ENCODE peak calls at places on chromosomes 4 and X, in four cellular contexts. F is adrenal gland, C is fibroblast of lung, P is colonic mucosa. K is an unnamed sample.

GRCh38 chrX:143940119-143940518 is 56.2 kb downstream of the UBE2NL start:
- DNase-seq in F (no peak), P (no peak), C (no peak), K (no peak)

GRCh38 chr4:577499-578450 is 1.7 kb upstream of the TMEM271 start:
- DNase-seq in F (no peak), P (no peak), C (peak; percentile 36), K (no peak)

GRCh38 chr4:1216869-1217294 is 32.0 kb downstream of the CTBP1 start:
- DNase-seq in P (no peak), C (no peak), F (no peak), K (peak; percentile 46)

GRCh38 chr4:110418641-110419040 is 57.3 kb upstream of the ENPEP start:
- DNase-seq in C (no peak), F (no peak), P (no peak), K (no peak)

GRCh38 chr4:142091691-142092182 is 455.4 kb downstream of the IL15 start:
- DNase-seq in P (no peak), F (peak; percentile 59), C (peak; percentile 100), K (no peak)

GRCh38 chr4:137363496-137363895 is 168.8 kb downstream of the PCDH18 start:
- DNase-seq in P (no peak), F (no peak), C (no peak), K (no peak)

GRCh38 chr4:58214376-58214775 is 1104.2 kb upstream of the IGFBP7 start:
- DNase-seq in C (no peak), P (no peak), F (no peak), K (no peak)

GRCh38 chr4:88738146-88738545 is 40.5 kb upstream of the NAP1L5 start:
- DNase-seq in P (no peak), F (no peak), C (no peak), K (no peak)

GRCh38 chrX:30301977-30302376 is 7.2 kb downstream of the NR0B1 start:
- DNase-seq in C (peak; percentile 30), F (peak; percentile 25), P (no peak), K (no peak)

GRCh38 chrX:112834976-112835375 is 5.7 kb downstream of the AMOT start:
- DNase-seq in P (no peak), C (no peak), F (no peak), K (no peak)

DNA sequence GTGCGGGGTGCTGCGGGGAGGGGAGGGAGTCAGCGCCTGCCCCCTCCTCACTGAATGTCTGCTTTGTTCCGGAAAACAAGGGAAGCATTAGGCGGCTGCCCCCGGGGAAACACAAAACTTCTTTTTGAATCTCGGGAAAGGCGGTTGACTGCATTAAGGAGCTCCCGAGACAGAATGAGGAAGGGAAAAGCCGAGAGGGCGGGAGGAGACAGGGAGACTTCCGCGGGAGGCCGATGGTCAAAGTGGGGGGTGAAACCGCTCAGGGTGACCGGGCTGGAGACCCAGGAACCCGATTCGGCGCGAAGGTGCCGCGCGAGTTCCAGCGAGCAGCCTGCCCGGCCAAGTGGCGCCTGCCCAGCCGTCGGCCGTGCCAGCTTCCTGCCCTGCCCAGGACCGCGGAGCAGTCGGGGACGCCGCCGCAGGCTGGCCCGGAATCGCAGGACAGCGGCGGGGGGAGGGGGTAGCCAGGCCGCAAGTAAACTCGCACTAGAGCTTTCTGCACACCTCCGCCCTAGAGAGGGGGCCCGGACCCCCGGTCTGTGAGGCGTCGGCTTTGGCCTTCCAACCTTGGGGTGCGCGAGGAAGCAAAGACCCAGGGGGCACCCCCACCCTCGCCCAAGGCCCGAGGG is 55.1 kb upstream of the BCOR start:
- DNase-seq in F (peak; percentile 43), C (no peak), P (peak; percentile 38), K (peak; percentile 87)
- H3K27ac ChIP-seq in F (peak overlapping the region; percentile 72), C (no peak overlapping the region), P (no peak overlapping the region), K (peak overlapping the region; percentile 83)

DNA sequence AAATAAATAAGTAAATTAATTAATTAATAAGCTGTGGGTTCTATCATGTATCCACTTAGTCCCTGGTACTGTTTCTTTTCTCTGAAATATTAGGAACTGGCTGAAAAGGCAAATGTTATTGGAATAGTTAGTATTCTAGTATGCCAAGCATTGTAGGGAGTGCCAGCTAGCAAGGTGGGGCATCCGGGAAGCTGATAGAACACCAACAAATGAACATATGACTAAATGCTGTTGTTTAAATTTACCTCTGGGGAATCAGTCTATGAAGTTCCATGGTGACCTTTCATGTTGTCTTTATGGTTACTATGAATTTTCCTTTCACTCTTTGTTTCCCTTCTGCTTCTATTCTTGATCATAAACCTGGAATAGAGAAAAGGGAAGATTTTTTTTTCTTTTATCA is 32.7 kb downstream of the NUDT6 start:
- DNase-seq in C (no peak), P (no peak), F (no peak), K (no peak)
- H3K27ac ChIP-seq in C (no peak overlapping the region), P (no peak overlapping the region), F (no peak overlapping the region), K (no peak overlapping the region)

GRCh38 chr4:101346312-101346561 is 1.1 kb downstream of the PPP3CA start:
- DNase-seq in F (no peak), C (no peak), P (peak; percentile 62), K (no peak)
- H3K27ac ChIP-seq in F (peak overlapping the region; percentile 90), C (no peak overlapping the region), P (peak overlapping the region; percentile 97), K (peak overlapping the region; percentile 49)

DNA sequence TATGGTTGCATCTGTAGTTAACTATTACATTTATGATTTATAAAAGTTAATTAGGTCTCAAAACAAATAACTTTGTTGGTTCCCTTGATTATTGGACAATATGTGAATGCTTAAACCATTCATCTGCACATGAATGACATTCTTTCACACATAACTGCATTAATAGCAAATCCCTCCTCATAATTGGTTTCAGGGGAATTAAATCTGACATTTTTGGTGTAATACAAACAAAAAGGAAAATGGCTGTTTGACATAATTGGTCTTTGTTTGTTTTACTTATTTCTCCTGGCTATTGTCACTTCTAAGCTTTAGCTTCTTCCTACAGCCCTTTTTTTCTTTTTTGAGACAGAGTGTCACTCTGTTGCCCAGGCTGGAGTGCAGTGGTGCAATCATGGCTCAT is 71.9 kb downstream of the TBC1D9 start:
- DNase-seq in C (no peak), P (no peak), F (no peak), K (no peak)
- H3K27ac ChIP-seq in C (no peak overlapping the region), P (no peak overlapping the region), F (no peak overlapping the region), K (no peak overlapping the region)

DNA sequence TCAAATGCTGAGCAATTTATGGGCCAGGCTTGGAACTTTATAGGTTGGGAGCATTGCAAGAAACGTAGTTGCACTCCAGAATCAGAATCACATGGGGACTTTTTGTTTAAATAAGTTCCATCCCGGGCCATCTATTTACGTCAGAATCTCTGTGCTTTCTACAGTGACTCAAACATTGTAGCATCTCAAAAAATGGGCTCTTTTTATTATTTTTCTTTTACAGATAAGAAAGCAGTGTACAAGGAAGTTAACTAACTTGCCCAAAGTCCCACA is 10.2 kb downstream of the CC2D2A start:
- DNase-seq in F (no peak), C (peak; percentile 55), P (no peak), K (no peak)
- H3K27ac ChIP-seq in F (peak overlapping the region; percentile 44), C (peak overlapping the region; percentile 89), P (no peak overlapping the region), K (peak overlapping the region; percentile 74)

GRCh38 chrX:136636121-136636520 is 11.8 kb upstream of the CD40LG start:
- DNase-seq in F (no peak), C (no peak), P (no peak), K (no peak)
- H3K27ac ChIP-seq in F (no peak overlapping the region), C (no peak overlapping the region), P (no peak overlapping the region), K (no peak overlapping the region)

GRCh38 chr4:78070731-78071282 is 13.7 kb downstream of the FRAS1 start:
- DNase-seq in C (no peak), P (no peak), F (no peak), K (no peak)

GRCh38 chr4:78065514-78066192 is 8.5 kb downstream of the FRAS1 start:
- DNase-seq in F (no peak), P (no peak), C (no peak), K (no peak)

GRCh38 chr4:78068481-78068880 is 11.4 kb downstream of the FRAS1 start:
- DNase-seq in F (no peak), P (no peak), C (no peak), K (no peak)

GRCh38 chr4:78069859-78070258 is 12.7 kb downstream of the FRAS1 start:
- DNase-seq in F (no peak), P (no peak), C (no peak), K (no peak)

DNA sequence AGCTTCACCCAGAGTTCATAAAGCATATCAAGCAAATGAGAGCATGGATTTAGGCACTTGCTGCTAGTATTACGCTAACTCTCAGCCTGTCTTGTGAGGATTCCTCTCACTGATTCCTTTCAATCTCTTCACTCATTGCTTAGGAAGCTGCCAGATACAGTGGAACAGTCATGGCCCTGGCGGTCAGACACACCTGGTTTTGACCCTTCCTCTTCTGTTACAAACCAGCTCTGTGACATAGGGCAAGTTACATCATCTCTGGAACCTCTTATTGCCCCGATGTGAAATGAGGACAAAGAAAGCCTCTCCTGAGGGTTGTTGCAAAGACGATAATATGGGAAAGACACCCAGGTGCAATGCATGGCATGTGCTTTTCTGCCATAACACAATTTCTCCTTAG is 12.2 kb downstream of the FRAS1 start:
- DNase-seq in P (no peak), F (no peak), C (no peak), K (no peak)
- H3K27ac ChIP-seq in P (no peak overlapping the region), F (no peak overlapping the region), C (no peak overlapping the region), K (no peak overlapping the region)